ENCODE peak calls at places on chromosomes 2 and 18, in nine cellular contexts. One of them, this sample, is unnamed.

GRCh38 chr2:239298126-239298804 is 102.6 kb downstream of the HDAC4 start:
- DNase-seq in activated CD4-positive, alpha-beta T cell treated with anti-CD3 and anti-CD28 coated beads, Interleukin-2, amount 50 U/mL, for 24 hours: no peak
- DNase-seq in ELR: no peak
- DNase-seq in LHCN-M2: no peak
- DNase-seq in transverse colon: peak; percentile 34
- DNase-seq in GM12865: no peak
- DNase-seq in AG08396: no peak
- DNase-seq in HT-29: no peak
- DNase-seq in psoas muscle: peak; percentile 27
- DNase-seq in this sample: no peak

GRCh38 chr2:46167406-46167805 is 129.8 kb upstream of the EPAS1 start:
- DNase-seq in activated CD4-positive, alpha-beta T cell treated with anti-CD3 and anti-CD28 coated beads, Interleukin-2, amount 50 U/mL, for 24 hours: no peak
- DNase-seq in ELR: no peak
- DNase-seq in LHCN-M2: no peak
- DNase-seq in transverse colon: no peak
- DNase-seq in GM12865: no peak
- DNase-seq in AG08396: no peak
- DNase-seq in HT-29: peak; percentile 11
- DNase-seq in psoas muscle: no peak
- DNase-seq in this sample: no peak

GRCh38 chr2:199940373-199940772 is 14.9 kb downstream of the TYW5 start:
- DNase-seq in activated CD4-positive, alpha-beta T cell treated with anti-CD3 and anti-CD28 coated beads, Interleukin-2, amount 50 U/mL, for 24 hours: no peak
- DNase-seq in ELR: peak; percentile 71
- DNase-seq in LHCN-M2: peak; percentile 49
- DNase-seq in transverse colon: no peak
- DNase-seq in GM12865: peak; percentile 8
- DNase-seq in AG08396: no peak
- DNase-seq in HT-29: peak; percentile 31
- DNase-seq in psoas muscle: no peak
- DNase-seq in this sample: peak; percentile 88

GRCh38 chr18:57923606-57924005 is 120.4 kb upstream of the NEDD4L start:
- DNase-seq in activated CD4-positive, alpha-beta T cell treated with anti-CD3 and anti-CD28 coated beads, Interleukin-2, amount 50 U/mL, for 24 hours: no peak
- DNase-seq in ELR: no peak
- DNase-seq in LHCN-M2: no peak
- DNase-seq in transverse colon: no peak
- DNase-seq in GM12865: no peak
- DNase-seq in AG08396: no peak
- DNase-seq in HT-29: no peak
- DNase-seq in psoas muscle: no peak
- DNase-seq in this sample: no peak

GRCh38 chr2:152513681-152514080 is 178.7 kb downstream of the FMNL2 start:
- DNase-seq in activated CD4-positive, alpha-beta T cell treated with anti-CD3 and anti-CD28 coated beads, Interleukin-2, amount 50 U/mL, for 24 hours: no peak
- DNase-seq in ELR: peak; percentile 88
- DNase-seq in LHCN-M2: peak; percentile 76
- DNase-seq in transverse colon: no peak
- DNase-seq in GM12865: no peak
- DNase-seq in AG08396: no peak
- DNase-seq in HT-29: no peak
- DNase-seq in psoas muscle: peak; percentile 56
- DNase-seq in this sample: no peak

GRCh38 chr2:127597984-127598380 is 48.0 kb upstream of the GPR17 start:
- DNase-seq in activated CD4-positive, alpha-beta T cell treated with anti-CD3 and anti-CD28 coated beads, Interleukin-2, amount 50 U/mL, for 24 hours: no peak
- DNase-seq in ELR: peak; percentile 88
- DNase-seq in LHCN-M2: peak; percentile 54
- DNase-seq in transverse colon: no peak
- DNase-seq in GM12865: no peak
- DNase-seq in AG08396: no peak
- DNase-seq in HT-29: no peak
- DNase-seq in psoas muscle: no peak
- DNase-seq in this sample: no peak

GRCh38 chr2:12326449-12327190 is 390.1 kb upstream of the TRIB2 start:
- DNase-seq in activated CD4-positive, alpha-beta T cell treated with anti-CD3 and anti-CD28 coated beads, Interleukin-2, amount 50 U/mL, for 24 hours: no peak
- DNase-seq in ELR: no peak
- DNase-seq in LHCN-M2: no peak
- DNase-seq in transverse colon: no peak
- DNase-seq in GM12865: peak; percentile 46
- DNase-seq in AG08396: no peak
- DNase-seq in HT-29: peak; percentile 3
- DNase-seq in psoas muscle: no peak
- DNase-seq in this sample: peak; percentile 72

GRCh38 chr18:62784966-62785413 is 69.6 kb downstream of the PHLPP1 start:
- DNase-seq in activated CD4-positive, alpha-beta T cell treated with anti-CD3 and anti-CD28 coated beads, Interleukin-2, amount 50 U/mL, for 24 hours: no peak
- DNase-seq in ELR: peak; percentile 66
- DNase-seq in LHCN-M2: peak; percentile 25
- DNase-seq in transverse colon: no peak
- DNase-seq in GM12865: no peak
- DNase-seq in AG08396: no peak
- DNase-seq in HT-29: no peak
- DNase-seq in psoas muscle: peak; percentile 15
- DNase-seq in this sample: no peak

GRCh38 chr2:42756956-42757513 is 6.9 kb downstream of the OXER1 start:
- DNase-seq in activated CD4-positive, alpha-beta T cell treated with anti-CD3 and anti-CD28 coated beads, Interleukin-2, amount 50 U/mL, for 24 hours: no peak
- DNase-seq in ELR: peak; percentile 25
- DNase-seq in LHCN-M2: no peak
- DNase-seq in transverse colon: no peak
- DNase-seq in GM12865: peak; percentile 31
- DNase-seq in AG08396: no peak
- DNase-seq in HT-29: no peak
- DNase-seq in psoas muscle: no peak
- DNase-seq in this sample: no peak

GRCh38 chr18:52484977-52485376 is 145.0 kb downstream of the DCC start:
- DNase-seq in activated CD4-positive, alpha-beta T cell treated with anti-CD3 and anti-CD28 coated beads, Interleukin-2, amount 50 U/mL, for 24 hours: no peak
- DNase-seq in ELR: no peak
- DNase-seq in LHCN-M2: no peak
- DNase-seq in transverse colon: no peak
- DNase-seq in GM12865: no peak
- DNase-seq in AG08396: no peak
- DNase-seq in HT-29: peak; percentile 3
- DNase-seq in psoas muscle: no peak
- DNase-seq in this sample: no peak

GRCh38 chr18:12857215-12857924 is 26.7 kb downstream of the PTPN2 start:
- DNase-seq in activated CD4-positive, alpha-beta T cell treated with anti-CD3 and anti-CD28 coated beads, Interleukin-2, amount 50 U/mL, for 24 hours: no peak
- DNase-seq in ELR: no peak
- DNase-seq in LHCN-M2: no peak
- DNase-seq in transverse colon: no peak
- DNase-seq in GM12865: peak; percentile 64
- DNase-seq in AG08396: no peak
- DNase-seq in HT-29: no peak
- DNase-seq in psoas muscle: no peak
- DNase-seq in this sample: no peak

GRCh38 chr18:61662726-61663125 is 230.1 kb downstream of the RNF152 start:
- DNase-seq in activated CD4-positive, alpha-beta T cell treated with anti-CD3 and anti-CD28 coated beads, Interleukin-2, amount 50 U/mL, for 24 hours: no peak
- DNase-seq in ELR: no peak
- DNase-seq in LHCN-M2: no peak
- DNase-seq in transverse colon: no peak
- DNase-seq in GM12865: no peak
- DNase-seq in AG08396: no peak
- DNase-seq in HT-29: no peak
- DNase-seq in psoas muscle: no peak
- DNase-seq in this sample: no peak

GRCh38 chr2:65349863-65350262 is 82.5 kb downstream of the SPRED2 start:
- DNase-seq in activated CD4-positive, alpha-beta T cell treated with anti-CD3 and anti-CD28 coated beads, Interleukin-2, amount 50 U/mL, for 24 hours: no peak
- DNase-seq in ELR: peak; percentile 66
- DNase-seq in LHCN-M2: peak; percentile 55
- DNase-seq in transverse colon: peak; percentile 76
- DNase-seq in GM12865: no peak
- DNase-seq in AG08396: no peak
- DNase-seq in HT-29: peak; percentile 83
- DNase-seq in psoas muscle: peak; percentile 51
- DNase-seq in this sample: no peak

GRCh38 chr18:76445275-76445674 is 49.8 kb downstream of the ZNF516 start:
- DNase-seq in activated CD4-positive, alpha-beta T cell treated with anti-CD3 and anti-CD28 coated beads, Interleukin-2, amount 50 U/mL, for 24 hours: no peak
- DNase-seq in ELR: peak; percentile 82
- DNase-seq in LHCN-M2: peak; percentile 68
- DNase-seq in transverse colon: no peak
- DNase-seq in GM12865: no peak
- DNase-seq in AG08396: peak; percentile 90
- DNase-seq in HT-29: peak; percentile 33
- DNase-seq in psoas muscle: no peak
- DNase-seq in this sample: no peak

GRCh38 chr2:161625314-161625919 is 1.2 kb downstream of the SLC4A10 start:
- DNase-seq in activated CD4-positive, alpha-beta T cell treated with anti-CD3 and anti-CD28 coated beads, Interleukin-2, amount 50 U/mL, for 24 hours: no peak
- DNase-seq in ELR: peak; percentile 21
- DNase-seq in LHCN-M2: peak; percentile 17
- DNase-seq in transverse colon: peak; percentile 10
- DNase-seq in GM12865: no peak
- DNase-seq in AG08396: no peak
- DNase-seq in HT-29: no peak
- DNase-seq in psoas muscle: no peak
- DNase-seq in this sample: no peak

GRCh38 chr18:34153711-34154110 is 71.0 kb downstream of the NOL4 start:
- DNase-seq in activated CD4-positive, alpha-beta T cell treated with anti-CD3 and anti-CD28 coated beads, Interleukin-2, amount 50 U/mL, for 24 hours: no peak
- DNase-seq in ELR: peak; percentile 0
- DNase-seq in LHCN-M2: peak; percentile 52
- DNase-seq in transverse colon: no peak
- DNase-seq in GM12865: peak; percentile 60
- DNase-seq in AG08396: no peak
- DNase-seq in HT-29: peak; percentile 0
- DNase-seq in psoas muscle: no peak
- DNase-seq in this sample: peak; percentile 80

GRCh38 chr2:152701198-152701597 is 16.1 kb downstream of the PRPF40A start:
- DNase-seq in activated CD4-positive, alpha-beta T cell treated with anti-CD3 and anti-CD28 coated beads, Interleukin-2, amount 50 U/mL, for 24 hours: no peak
- DNase-seq in ELR: no peak
- DNase-seq in LHCN-M2: no peak
- DNase-seq in transverse colon: no peak
- DNase-seq in GM12865: no peak
- DNase-seq in AG08396: no peak
- DNase-seq in HT-29: no peak
- DNase-seq in psoas muscle: no peak
- DNase-seq in this sample: no peak

GRCh38 chr2:199659207-199659606 is 191.8 kb downstream of the FTCDNL1 start:
- DNase-seq in activated CD4-positive, alpha-beta T cell treated with anti-CD3 and anti-CD28 coated beads, Interleukin-2, amount 50 U/mL, for 24 hours: no peak
- DNase-seq in ELR: peak; percentile 13
- DNase-seq in LHCN-M2: peak; percentile 21
- DNase-seq in transverse colon: no peak
- DNase-seq in GM12865: no peak
- DNase-seq in AG08396: peak; percentile 16
- DNase-seq in HT-29: no peak
- DNase-seq in psoas muscle: peak; percentile 22
- DNase-seq in this sample: no peak

GRCh38 chr2:126849054-126849453 is 49.6 kb upstream of the TEX51 start:
- DNase-seq in activated CD4-positive, alpha-beta T cell treated with anti-CD3 and anti-CD28 coated beads, Interleukin-2, amount 50 U/mL, for 24 hours: no peak
- DNase-seq in ELR: no peak
- DNase-seq in LHCN-M2: no peak
- DNase-seq in transverse colon: no peak
- DNase-seq in GM12865: no peak
- DNase-seq in AG08396: no peak
- DNase-seq in HT-29: no peak
- DNase-seq in psoas muscle: no peak
- DNase-seq in this sample: no peak

GRCh38 chr2:13005761-13006336 is 289.1 kb downstream of the TRIB2 start:
- DNase-seq in activated CD4-positive, alpha-beta T cell treated with anti-CD3 and anti-CD28 coated beads, Interleukin-2, amount 50 U/mL, for 24 hours: no peak
- DNase-seq in ELR: no peak
- DNase-seq in LHCN-M2: no peak
- DNase-seq in transverse colon: no peak
- DNase-seq in GM12865: no peak
- DNase-seq in AG08396: no peak
- DNase-seq in HT-29: no peak
- DNase-seq in psoas muscle: no peak
- DNase-seq in this sample: no peak

GRCh38 chr2:151992582-151992981 is 106.3 kb downstream of the CACNB4 start:
- DNase-seq in activated CD4-positive, alpha-beta T cell treated with anti-CD3 and anti-CD28 coated beads, Interleukin-2, amount 50 U/mL, for 24 hours: no peak
- DNase-seq in ELR: no peak
- DNase-seq in LHCN-M2: no peak
- DNase-seq in transverse colon: no peak
- DNase-seq in GM12865: no peak
- DNase-seq in AG08396: no peak
- DNase-seq in HT-29: no peak
- DNase-seq in psoas muscle: no peak
- DNase-seq in this sample: no peak

GRCh38 chr18:35026407-35027061 is 14.7 kb upstream of the MAPRE2 start:
- DNase-seq in activated CD4-positive, alpha-beta T cell treated with anti-CD3 and anti-CD28 coated beads, Interleukin-2, amount 50 U/mL, for 24 hours: no peak
- DNase-seq in ELR: no peak
- DNase-seq in LHCN-M2: no peak
- DNase-seq in transverse colon: no peak
- DNase-seq in GM12865: peak; percentile 34
- DNase-seq in AG08396: no peak
- DNase-seq in HT-29: no peak
- DNase-seq in psoas muscle: no peak
- DNase-seq in this sample: peak; percentile 65

GRCh38 chr2:12685145-12685544 is 31.6 kb upstream of the TRIB2 start:
- DNase-seq in activated CD4-positive, alpha-beta T cell treated with anti-CD3 and anti-CD28 coated beads, Interleukin-2, amount 50 U/mL, for 24 hours: no peak
- DNase-seq in ELR: no peak
- DNase-seq in LHCN-M2: no peak
- DNase-seq in transverse colon: no peak
- DNase-seq in GM12865: no peak
- DNase-seq in AG08396: no peak
- DNase-seq in HT-29: no peak
- DNase-seq in psoas muscle: no peak
- DNase-seq in this sample: no peak

GRCh38 chr18:74731097-74731496 is 133.4 kb downstream of the ZNF407 start:
- DNase-seq in activated CD4-positive, alpha-beta T cell treated with anti-CD3 and anti-CD28 coated beads, Interleukin-2, amount 50 U/mL, for 24 hours: no peak
- DNase-seq in ELR: peak; percentile 76
- DNase-seq in LHCN-M2: peak; percentile 84
- DNase-seq in transverse colon: no peak
- DNase-seq in GM12865: no peak
- DNase-seq in AG08396: peak; percentile 19
- DNase-seq in HT-29: no peak
- DNase-seq in psoas muscle: no peak
- DNase-seq in this sample: no peak

GRCh38 chr2:9284521-9285297 is 78.1 kb downstream of the ASAP2 start:
- DNase-seq in activated CD4-positive, alpha-beta T cell treated with anti-CD3 and anti-CD28 coated beads, Interleukin-2, amount 50 U/mL, for 24 hours: no peak
- DNase-seq in ELR: no peak
- DNase-seq in LHCN-M2: no peak
- DNase-seq in transverse colon: no peak
- DNase-seq in GM12865: no peak
- DNase-seq in AG08396: no peak
- DNase-seq in HT-29: no peak
- DNase-seq in psoas muscle: no peak
- DNase-seq in this sample: no peak

GRCh38 chr2:76610451-76610850 is 899.7 kb upstream of the GCFC2 start:
- DNase-seq in activated CD4-positive, alpha-beta T cell treated with anti-CD3 and anti-CD28 coated beads, Interleukin-2, amount 50 U/mL, for 24 hours: no peak
- DNase-seq in ELR: no peak
- DNase-seq in LHCN-M2: no peak
- DNase-seq in transverse colon: no peak
- DNase-seq in GM12865: no peak
- DNase-seq in AG08396: no peak
- DNase-seq in HT-29: no peak
- DNase-seq in psoas muscle: no peak
- DNase-seq in this sample: no peak

GRCh38 chr18:57930476-57930875 is 113.5 kb upstream of the NEDD4L start:
- DNase-seq in activated CD4-positive, alpha-beta T cell treated with anti-CD3 and anti-CD28 coated beads, Interleukin-2, amount 50 U/mL, for 24 hours: no peak
- DNase-seq in ELR: no peak
- DNase-seq in LHCN-M2: no peak
- DNase-seq in transverse colon: no peak
- DNase-seq in GM12865: no peak
- DNase-seq in AG08396: no peak
- DNase-seq in HT-29: no peak
- DNase-seq in psoas muscle: no peak
- DNase-seq in this sample: no peak

GRCh38 chr18:51630706-51631105 is 433.2 kb upstream of the MEX3C start:
- DNase-seq in activated CD4-positive, alpha-beta T cell treated with anti-CD3 and anti-CD28 coated beads, Interleukin-2, amount 50 U/mL, for 24 hours: no peak
- DNase-seq in ELR: no peak
- DNase-seq in LHCN-M2: no peak
- DNase-seq in transverse colon: no peak
- DNase-seq in GM12865: peak; percentile 55
- DNase-seq in AG08396: no peak
- DNase-seq in HT-29: no peak
- DNase-seq in psoas muscle: no peak
- DNase-seq in this sample: no peak

GRCh38 chr2:70672990-70673647 is 94.9 kb downstream of the ADD2 start:
- DNase-seq in activated CD4-positive, alpha-beta T cell treated with anti-CD3 and anti-CD28 coated beads, Interleukin-2, amount 50 U/mL, for 24 hours: no peak
- DNase-seq in ELR: no peak
- DNase-seq in LHCN-M2: no peak
- DNase-seq in transverse colon: no peak
- DNase-seq in GM12865: no peak
- DNase-seq in AG08396: no peak
- DNase-seq in HT-29: no peak
- DNase-seq in psoas muscle: no peak
- DNase-seq in this sample: peak; percentile 46

GRCh38 chr18:32372381-32373061 is 98.2 kb downstream of the GAREM1 start:
- DNase-seq in activated CD4-positive, alpha-beta T cell treated with anti-CD3 and anti-CD28 coated beads, Interleukin-2, amount 50 U/mL, for 24 hours: no peak
- DNase-seq in ELR: no peak
- DNase-seq in LHCN-M2: peak; percentile 12
- DNase-seq in transverse colon: peak; percentile 74
- DNase-seq in GM12865: no peak
- DNase-seq in AG08396: no peak
- DNase-seq in HT-29: peak; percentile 95
- DNase-seq in psoas muscle: no peak
- DNase-seq in this sample: no peak

GRCh38 chr18:76441668-76442412 is 53.2 kb downstream of the ZNF516 start:
- DNase-seq in activated CD4-positive, alpha-beta T cell treated with anti-CD3 and anti-CD28 coated beads, Interleukin-2, amount 50 U/mL, for 24 hours: no peak
- DNase-seq in ELR: no peak
- DNase-seq in LHCN-M2: no peak
- DNase-seq in transverse colon: no peak
- DNase-seq in GM12865: no peak
- DNase-seq in AG08396: no peak
- DNase-seq in HT-29: no peak
- DNase-seq in psoas muscle: no peak
- DNase-seq in this sample: no peak

This sample was measured in Karpas-422.